ENCODE peak calls at places on chromosomes 13 and 19, in nine cellular contexts. One of them, this sample, is unnamed.

GRCh38 chr19:11964496-11964857 is 363 bp upstream of the ZNF763 start:
- DNase-seq in OCI-LY7: no peak
- DNase-seq in activated T-helper 1 cell treated with anti-CD3 and anti-CD28 coated beads, Interleukin-2, amount 50 U/mL, for 16 hours: no peak
- DNase-seq in brain pericyte: no peak
- DNase-seq in left ventricle myocardium superior: no peak
- DNase-seq in progenitor cell of endocrine pancreas: no peak
- DNase-seq in NCI-H1105: no peak
- DNase-seq in anterior cingulate cortex: peak; percentile 57
- DNase-seq in heart right ventricle: peak; percentile 46
- DNase-seq in this sample: no peak

GRCh38 chr19:13865578-13866462 is 11.1 kb upstream of the NANOS3 start:
- DNase-seq in OCI-LY7: no peak
- DNase-seq in activated T-helper 1 cell treated with anti-CD3 and anti-CD28 coated beads, Interleukin-2, amount 50 U/mL, for 16 hours: no peak
- DNase-seq in brain pericyte: no peak
- DNase-seq in left ventricle myocardium superior: peak; percentile 64
- DNase-seq in progenitor cell of endocrine pancreas: peak; percentile 49
- DNase-seq in NCI-H1105: peak; percentile 42
- DNase-seq in anterior cingulate cortex: no peak
- DNase-seq in heart right ventricle: no peak
- DNase-seq in this sample: no peak

GRCh38 chr19:51808333-51808986 is 13.5 kb downstream of the FPR3 start:
- DNase-seq in OCI-LY7: no peak
- DNase-seq in activated T-helper 1 cell treated with anti-CD3 and anti-CD28 coated beads, Interleukin-2, amount 50 U/mL, for 16 hours: no peak
- DNase-seq in brain pericyte: no peak
- DNase-seq in left ventricle myocardium superior: no peak
- DNase-seq in progenitor cell of endocrine pancreas: no peak
- DNase-seq in NCI-H1105: no peak
- DNase-seq in anterior cingulate cortex: no peak
- DNase-seq in heart right ventricle: no peak
- DNase-seq in this sample: no peak

GRCh38 chr13:74687452-74688180 is 553.4 kb upstream of the KLF12 start:
- DNase-seq in OCI-LY7: no peak
- DNase-seq in activated T-helper 1 cell treated with anti-CD3 and anti-CD28 coated beads, Interleukin-2, amount 50 U/mL, for 16 hours: no peak
- DNase-seq in brain pericyte: no peak
- DNase-seq in left ventricle myocardium superior: no peak
- DNase-seq in progenitor cell of endocrine pancreas: no peak
- DNase-seq in NCI-H1105: no peak
- DNase-seq in anterior cingulate cortex: no peak
- DNase-seq in heart right ventricle: no peak
- DNase-seq in this sample: no peak

GRCh38 chr19:51742736-51743288 is 8.9 kb downstream of the FPR1 start:
- DNase-seq in OCI-LY7: no peak
- DNase-seq in activated T-helper 1 cell treated with anti-CD3 and anti-CD28 coated beads, Interleukin-2, amount 50 U/mL, for 16 hours: no peak
- DNase-seq in brain pericyte: no peak
- DNase-seq in left ventricle myocardium superior: no peak
- DNase-seq in progenitor cell of endocrine pancreas: no peak
- DNase-seq in NCI-H1105: no peak
- DNase-seq in anterior cingulate cortex: no peak
- DNase-seq in heart right ventricle: no peak
- DNase-seq in this sample: no peak

GRCh38 chr13:98206946-98207345 is 29.9 kb upstream of the RNF113B start:
- DNase-seq in OCI-LY7: no peak
- DNase-seq in activated T-helper 1 cell treated with anti-CD3 and anti-CD28 coated beads, Interleukin-2, amount 50 U/mL, for 16 hours: no peak
- DNase-seq in brain pericyte: no peak
- DNase-seq in left ventricle myocardium superior: no peak
- DNase-seq in progenitor cell of endocrine pancreas: no peak
- DNase-seq in NCI-H1105: no peak
- DNase-seq in anterior cingulate cortex: no peak
- DNase-seq in heart right ventricle: no peak
- DNase-seq in this sample: no peak

GRCh38 chr19:42254850-42255765 is at the start of gene ERF:
- DNase-seq in OCI-LY7: peak; percentile 92
- DNase-seq in activated T-helper 1 cell treated with anti-CD3 and anti-CD28 coated beads, Interleukin-2, amount 50 U/mL, for 16 hours: peak; percentile 87
- DNase-seq in brain pericyte: peak; percentile 65
- DNase-seq in left ventricle myocardium superior: peak; percentile 97
- DNase-seq in progenitor cell of endocrine pancreas: peak; percentile 89
- DNase-seq in NCI-H1105: peak; percentile 76
- DNase-seq in anterior cingulate cortex: peak; percentile 95
- DNase-seq in heart right ventricle: peak; percentile 96
- DNase-seq in this sample: peak; percentile 93

GRCh38 chr19:45402469-45403070 is 2.3 kb downstream of the PPP1R13L start:
- DNase-seq in OCI-LY7: no peak
- DNase-seq in activated T-helper 1 cell treated with anti-CD3 and anti-CD28 coated beads, Interleukin-2, amount 50 U/mL, for 16 hours: no peak
- DNase-seq in brain pericyte: no peak
- DNase-seq in left ventricle myocardium superior: peak; percentile 77
- DNase-seq in progenitor cell of endocrine pancreas: peak; percentile 62
- DNase-seq in NCI-H1105: no peak
- DNase-seq in anterior cingulate cortex: no peak
- DNase-seq in heart right ventricle: peak; percentile 63
- DNase-seq in this sample: no peak

GRCh38 chr13:97780486-97780885 is 173.0 kb upstream of the IPO5 start:
- DNase-seq in OCI-LY7: no peak
- DNase-seq in activated T-helper 1 cell treated with anti-CD3 and anti-CD28 coated beads, Interleukin-2, amount 50 U/mL, for 16 hours: no peak
- DNase-seq in brain pericyte: no peak
- DNase-seq in left ventricle myocardium superior: no peak
- DNase-seq in progenitor cell of endocrine pancreas: no peak
- DNase-seq in NCI-H1105: no peak
- DNase-seq in anterior cingulate cortex: no peak
- DNase-seq in heart right ventricle: no peak
- DNase-seq in this sample: no peak

GRCh38 chr13:31965361-31966066 is 66.1 kb upstream of the FRY start:
- DNase-seq in OCI-LY7: no peak
- DNase-seq in activated T-helper 1 cell treated with anti-CD3 and anti-CD28 coated beads, Interleukin-2, amount 50 U/mL, for 16 hours: no peak
- DNase-seq in brain pericyte: no peak
- DNase-seq in left ventricle myocardium superior: no peak
- DNase-seq in progenitor cell of endocrine pancreas: no peak
- DNase-seq in NCI-H1105: no peak
- DNase-seq in anterior cingulate cortex: no peak
- DNase-seq in heart right ventricle: no peak
- DNase-seq in this sample: no peak

GRCh38 chr13:96650301-96650886 is 343.9 kb downstream of the OXGR1 start:
- DNase-seq in OCI-LY7: no peak
- DNase-seq in activated T-helper 1 cell treated with anti-CD3 and anti-CD28 coated beads, Interleukin-2, amount 50 U/mL, for 16 hours: no peak
- DNase-seq in brain pericyte: no peak
- DNase-seq in left ventricle myocardium superior: no peak
- DNase-seq in progenitor cell of endocrine pancreas: no peak
- DNase-seq in NCI-H1105: no peak
- DNase-seq in anterior cingulate cortex: no peak
- DNase-seq in heart right ventricle: no peak
- DNase-seq in this sample: no peak

GRCh38 chr13:60369242-60369641 is 27.8 kb upstream of the TDRD3 start:
- DNase-seq in OCI-LY7: no peak
- DNase-seq in activated T-helper 1 cell treated with anti-CD3 and anti-CD28 coated beads, Interleukin-2, amount 50 U/mL, for 16 hours: no peak
- DNase-seq in brain pericyte: no peak
- DNase-seq in left ventricle myocardium superior: no peak
- DNase-seq in progenitor cell of endocrine pancreas: no peak
- DNase-seq in NCI-H1105: no peak
- DNase-seq in anterior cingulate cortex: no peak
- DNase-seq in heart right ventricle: no peak
- DNase-seq in this sample: no peak

GRCh38 chr19:38666662-38667448 is 19.4 kb downstream of the ACTN4 start:
- DNase-seq in OCI-LY7: peak; percentile 48
- DNase-seq in activated T-helper 1 cell treated with anti-CD3 and anti-CD28 coated beads, Interleukin-2, amount 50 U/mL, for 16 hours: no peak
- DNase-seq in brain pericyte: no peak
- DNase-seq in left ventricle myocardium superior: peak; percentile 47
- DNase-seq in progenitor cell of endocrine pancreas: no peak
- DNase-seq in NCI-H1105: no peak
- DNase-seq in anterior cingulate cortex: no peak
- DNase-seq in heart right ventricle: no peak
- DNase-seq in this sample: no peak

This sample was measured in Caco-2.